ENCODE peak calls at places on chromosomes 1 and 21, in nine cellular contexts. One of them, this sample, is unnamed.
A peak's percentile ranks its signal among the peaks of the same experiment; 100 is the strongest.

GRCh38 chr1:171379846-171380245 is 65.9 kb downstream of the FMO4 start:
- DNase-seq in GM12878: no peak
- DNase-seq in sigmoid colon: no peak
- DNase-seq in K562: no peak
- DNase-seq in endothelial cell of umbilical vein: no peak
- DNase-seq in HCT116: no peak
- DNase-seq in Panc1: no peak
- DNase-seq in GM23338: no peak
- DNase-seq in spleen: no peak
- DNase-seq in this sample: no peak

GRCh38 chr1:211420389-211420788 is 71.6 kb downstream of the RD3 start:
- DNase-seq in GM12878: no peak
- DNase-seq in sigmoid colon: no peak
- DNase-seq in K562: peak; percentile 10
- DNase-seq in endothelial cell of umbilical vein: no peak
- DNase-seq in HCT116: no peak
- DNase-seq in Panc1: no peak
- DNase-seq in GM23338: no peak
- DNase-seq in spleen: no peak
- DNase-seq in this sample: no peak

GRCh38 chr1:3548156-3548893 is 63.0 kb downstream of the MEGF6 start:
- DNase-seq in GM12878: no peak
- DNase-seq in sigmoid colon: no peak
- DNase-seq in K562: no peak
- DNase-seq in endothelial cell of umbilical vein: no peak
- DNase-seq in HCT116: no peak
- DNase-seq in Panc1: no peak
- DNase-seq in GM23338: no peak
- DNase-seq in spleen: no peak
- DNase-seq in this sample: no peak

GRCh38 chr1:66637146-66637545 is 103.2 kb downstream of the SGIP1 start:
- DNase-seq in GM12878: no peak
- DNase-seq in sigmoid colon: no peak
- DNase-seq in K562: no peak
- DNase-seq in endothelial cell of umbilical vein: peak; percentile 24
- DNase-seq in HCT116: no peak
- DNase-seq in Panc1: no peak
- DNase-seq in GM23338: no peak
- DNase-seq in spleen: no peak
- DNase-seq in this sample: no peak

GRCh38 chr21:15682182-15682895 is 47.4 kb upstream of the USP25 start:
- DNase-seq in GM12878: no peak
- DNase-seq in sigmoid colon: no peak
- DNase-seq in K562: no peak
- DNase-seq in endothelial cell of umbilical vein: peak; percentile 66
- DNase-seq in HCT116: no peak
- DNase-seq in Panc1: no peak
- DNase-seq in GM23338: no peak
- DNase-seq in spleen: no peak
- DNase-seq in this sample: no peak

GRCh38 chr1:76006234-76006633 is 68.3 kb upstream of the ST6GALNAC3 start:
- DNase-seq in GM12878: no peak
- DNase-seq in sigmoid colon: peak; percentile 66
- DNase-seq in K562: no peak
- DNase-seq in endothelial cell of umbilical vein: no peak
- DNase-seq in HCT116: no peak
- DNase-seq in Panc1: no peak
- DNase-seq in GM23338: no peak
- DNase-seq in spleen: no peak
- DNase-seq in this sample: no peak

GRCh38 chr1:200317236-200317635 is 92.6 kb downstream of the ZNF281 start:
- DNase-seq in GM12878: no peak
- DNase-seq in sigmoid colon: no peak
- DNase-seq in K562: no peak
- DNase-seq in endothelial cell of umbilical vein: no peak
- DNase-seq in HCT116: no peak
- DNase-seq in Panc1: no peak
- DNase-seq in GM23338: no peak
- DNase-seq in spleen: no peak
- DNase-seq in this sample: no peak

GRCh38 chr1:202618387-202619022 is 91.7 kb downstream of the SYT2 start:
- DNase-seq in GM12878: no peak
- DNase-seq in sigmoid colon: no peak
- DNase-seq in K562: no peak
- DNase-seq in endothelial cell of umbilical vein: no peak
- DNase-seq in HCT116: no peak
- DNase-seq in Panc1: no peak
- DNase-seq in GM23338: no peak
- DNase-seq in spleen: peak; percentile 7
- DNase-seq in this sample: no peak

GRCh38 chr1:156870734-156871133 is 10.1 kb downstream of the NTRK1 start:
- DNase-seq in GM12878: no peak
- DNase-seq in sigmoid colon: no peak
- DNase-seq in K562: no peak
- DNase-seq in endothelial cell of umbilical vein: no peak
- DNase-seq in HCT116: no peak
- DNase-seq in Panc1: peak; percentile 66
- DNase-seq in GM23338: no peak
- DNase-seq in spleen: no peak
- DNase-seq in this sample: no peak

GRCh38 chr21:36976882-36977651 is 10.6 kb upstream of the HLCS start:
- DNase-seq in GM12878: peak; percentile 59
- DNase-seq in sigmoid colon: no peak
- DNase-seq in K562: peak; percentile 70
- DNase-seq in endothelial cell of umbilical vein: peak; percentile 88
- DNase-seq in HCT116: peak; percentile 74
- DNase-seq in Panc1: peak; percentile 54
- DNase-seq in GM23338: peak; percentile 93
- DNase-seq in spleen: no peak
- DNase-seq in this sample: peak; percentile 48

GRCh38 chr1:22710688-22711024 is at the start of gene EPHB2:
- DNase-seq in GM12878: no peak
- DNase-seq in sigmoid colon: no peak
- DNase-seq in K562: peak; percentile 69
- DNase-seq in endothelial cell of umbilical vein: no peak
- DNase-seq in HCT116: no peak
- DNase-seq in Panc1: no peak
- DNase-seq in GM23338: peak; percentile 55
- DNase-seq in spleen: no peak
- DNase-seq in this sample: peak; percentile 12

GRCh38 chr1:9823943-9824701 is at the start of gene CLSTN1:
- DNase-seq in GM12878: peak; percentile 9
- DNase-seq in sigmoid colon: peak; percentile 94
- DNase-seq in K562: peak; percentile 96
- DNase-seq in endothelial cell of umbilical vein: peak; percentile 80
- DNase-seq in HCT116: peak; percentile 61
- DNase-seq in Panc1: no peak
- DNase-seq in GM23338: peak; percentile 97
- DNase-seq in spleen: peak; percentile 97
- DNase-seq in this sample: peak; percentile 90

GRCh38 chr1:9822897-9823692 is 670 bp downstream of the CLSTN1 start:
- DNase-seq in GM12878: no peak
- DNase-seq in sigmoid colon: peak; percentile 70
- DNase-seq in K562: peak; percentile 40
- DNase-seq in endothelial cell of umbilical vein: peak; percentile 21
- DNase-seq in HCT116: no peak
- DNase-seq in Panc1: no peak
- DNase-seq in GM23338: peak; percentile 56
- DNase-seq in spleen: peak; percentile 84
- DNase-seq in this sample: no peak

GRCh38 chr1:9822490-9822889 is 1.3 kb downstream of the CLSTN1 start:
- DNase-seq in GM12878: no peak
- DNase-seq in sigmoid colon: no peak
- DNase-seq in K562: no peak
- DNase-seq in endothelial cell of umbilical vein: no peak
- DNase-seq in HCT116: no peak
- DNase-seq in Panc1: no peak
- DNase-seq in GM23338: no peak
- DNase-seq in spleen: no peak
- DNase-seq in this sample: no peak

GRCh38 chr1:9824702-9825089 is 931 bp upstream of the CLSTN1 start:
- DNase-seq in GM12878: no peak
- DNase-seq in sigmoid colon: no peak
- DNase-seq in K562: no peak
- DNase-seq in endothelial cell of umbilical vein: no peak
- DNase-seq in HCT116: no peak
- DNase-seq in Panc1: no peak
- DNase-seq in GM23338: no peak
- DNase-seq in spleen: no peak
- DNase-seq in this sample: no peak

DNA sequence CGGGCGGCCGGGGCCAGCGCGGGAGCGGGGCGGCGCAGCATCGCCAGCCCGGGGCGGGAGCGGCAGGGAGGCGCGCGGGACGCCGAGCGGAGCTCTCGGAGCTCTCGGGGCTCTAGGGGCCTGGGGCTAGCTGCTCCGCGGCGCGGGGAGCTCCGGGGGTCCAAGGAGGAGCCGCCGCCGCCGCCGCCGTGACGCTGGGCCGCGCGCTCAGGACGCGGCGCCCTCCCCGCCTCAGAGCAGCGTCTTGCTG is 147 bp downstream of the CLSTN1 start:
- DNase-seq in GM12878: no peak
- DNase-seq in sigmoid colon: no peak
- DNase-seq in K562: peak; percentile 70
- DNase-seq in endothelial cell of umbilical vein: no peak
- DNase-seq in HCT116: no peak
- DNase-seq in Panc1: no peak
- DNase-seq in GM23338: no peak
- DNase-seq in spleen: no peak
- DNase-seq in this sample: no peak
- TF ChIP-seq POLR2AphosphoS5 in GM12878: no peak
- TF ChIP-seq POLR2AphosphoS5 in sigmoid colon: no peak
- TF ChIP-seq POLR2AphosphoS5 in K562: peak; percentile 51
- TF ChIP-seq POLR2AphosphoS5 in endothelial cell of umbilical vein: peak; percentile 84
- TF ChIP-seq POLR2AphosphoS5 in HCT116: peak; percentile 93
- TF ChIP-seq POLR2AphosphoS5 in Panc1: peak; percentile 71
- TF ChIP-seq POLR2AphosphoS5 in GM23338: no peak
- TF ChIP-seq POLR2AphosphoS5 in spleen: no peak
- TF ChIP-seq POLR2AphosphoS5 in this sample: no peak

GRCh38 chr1:71269823-71270222 is 189.0 kb upstream of the ZRANB2 start:
- DNase-seq in GM12878: no peak
- DNase-seq in sigmoid colon: no peak
- DNase-seq in K562: no peak
- DNase-seq in endothelial cell of umbilical vein: no peak
- DNase-seq in HCT116: no peak
- DNase-seq in Panc1: no peak
- DNase-seq in GM23338: no peak
- DNase-seq in spleen: no peak
- DNase-seq in this sample: no peak

GRCh38 chr1:71276466-71276865 is 195.6 kb upstream of the ZRANB2 start:
- DNase-seq in GM12878: no peak
- DNase-seq in sigmoid colon: no peak
- DNase-seq in K562: no peak
- DNase-seq in endothelial cell of umbilical vein: no peak
- DNase-seq in HCT116: no peak
- DNase-seq in Panc1: no peak
- DNase-seq in GM23338: no peak
- DNase-seq in spleen: no peak
- DNase-seq in this sample: no peak

GRCh38 chr1:71270394-71270793 is 189.6 kb upstream of the ZRANB2 start:
- DNase-seq in GM12878: no peak
- DNase-seq in sigmoid colon: no peak
- DNase-seq in K562: no peak
- DNase-seq in endothelial cell of umbilical vein: no peak
- DNase-seq in HCT116: no peak
- DNase-seq in Panc1: no peak
- DNase-seq in GM23338: no peak
- DNase-seq in spleen: no peak
- DNase-seq in this sample: no peak

GRCh38 chr1:71273326-71273725 is 192.5 kb upstream of the ZRANB2 start:
- DNase-seq in GM12878: no peak
- DNase-seq in sigmoid colon: no peak
- DNase-seq in K562: no peak
- DNase-seq in endothelial cell of umbilical vein: no peak
- DNase-seq in HCT116: no peak
- DNase-seq in Panc1: no peak
- DNase-seq in GM23338: no peak
- DNase-seq in spleen: no peak
- DNase-seq in this sample: no peak
- H3K4me1 ChIP-seq in GM12878: no peaks in the 10 kb centered on the region
- H3K4me1 ChIP-seq in sigmoid colon: no peaks in the 10 kb centered on the region
- H3K4me1 ChIP-seq in K562: no peaks in the 10 kb centered on the region
- H3K4me1 ChIP-seq in endothelial cell of umbilical vein: no peaks in the 10 kb centered on the region
- H3K4me1 ChIP-seq in HCT116: no peaks in the 10 kb centered on the region
- H3K4me1 ChIP-seq in Panc1: no peaks in the 10 kb centered on the region
- H3K4me1 ChIP-seq in GM23338: no peaks in the 10 kb centered on the region
- H3K4me1 ChIP-seq in spleen: no peaks in the 10 kb centered on the region
- H3K4me1 ChIP-seq in this sample: no peaks in the 10 kb centered on the region

DNA sequence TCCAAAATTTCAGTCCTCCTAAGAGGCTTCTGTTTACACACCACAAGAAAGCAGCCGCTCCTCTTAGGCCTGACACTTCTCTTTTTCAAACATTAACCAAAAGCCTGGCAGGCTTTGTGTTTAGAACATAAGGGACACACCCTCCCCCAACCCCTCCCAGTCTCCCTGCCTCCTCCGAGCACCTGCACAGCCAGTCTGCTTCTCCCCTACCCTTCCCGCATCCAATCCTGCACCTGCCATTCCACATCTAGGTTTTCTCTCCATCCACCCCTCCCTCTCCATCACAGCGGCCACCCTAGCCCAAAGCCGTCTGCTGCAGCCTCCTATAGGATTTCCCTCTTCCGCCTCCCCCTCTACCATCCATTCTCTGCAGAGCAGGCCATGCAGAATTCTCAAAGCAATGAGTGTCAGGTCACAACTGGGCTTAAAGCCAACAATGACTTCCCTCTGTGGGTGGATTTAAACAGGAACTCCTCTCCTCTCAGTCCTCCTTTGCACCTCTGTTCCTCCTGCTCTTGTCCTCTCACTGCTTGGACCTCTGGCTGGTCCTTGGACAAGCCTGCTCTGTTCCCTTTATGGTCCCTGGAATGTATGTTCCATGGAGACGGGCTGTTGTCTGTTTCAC is 478.2 kb downstream of the NPHP4 start:
- DNase-seq in GM12878: no peak
- DNase-seq in sigmoid colon: no peak
- DNase-seq in K562: no peak
- DNase-seq in endothelial cell of umbilical vein: no peak
- DNase-seq in HCT116: no peak
- DNase-seq in Panc1: no peak
- DNase-seq in GM23338: no peak
- DNase-seq in spleen: no peak
- DNase-seq in this sample: no peak
- TF ChIP-seq POLR2AphosphoS5 in GM12878: no peak
- TF ChIP-seq POLR2AphosphoS5 in sigmoid colon: no peak
- TF ChIP-seq POLR2AphosphoS5 in K562: no peak
- TF ChIP-seq POLR2AphosphoS5 in endothelial cell of umbilical vein: no peak
- TF ChIP-seq POLR2AphosphoS5 in HCT116: no peak
- TF ChIP-seq POLR2AphosphoS5 in Panc1: no peak
- TF ChIP-seq POLR2AphosphoS5 in GM23338: no peak
- TF ChIP-seq POLR2AphosphoS5 in spleen: no peak
- TF ChIP-seq POLR2AphosphoS5 in this sample: no peak

DNA sequence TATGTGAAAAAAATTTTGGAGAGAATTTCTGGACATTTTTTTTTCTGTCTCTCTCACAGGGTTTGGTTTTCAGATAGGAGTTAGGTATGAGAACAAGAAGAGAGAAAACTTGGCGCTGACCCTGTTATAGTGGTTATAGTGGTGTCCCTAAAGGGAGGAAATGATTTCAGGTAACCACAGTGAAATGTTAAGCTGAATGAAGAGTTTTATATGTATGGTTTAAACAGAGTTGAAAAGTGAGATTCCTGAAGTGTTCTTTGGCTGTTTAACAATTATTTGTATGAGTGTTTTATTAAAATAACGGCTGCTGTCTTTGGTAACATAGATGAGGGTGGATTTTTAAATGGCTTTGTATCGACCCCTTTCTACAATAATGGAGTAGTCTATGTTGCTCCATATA is 6.3 kb downstream of the RBM15 start:
- DNase-seq in GM12878: no peak
- DNase-seq in sigmoid colon: no peak
- DNase-seq in K562: no peak
- DNase-seq in endothelial cell of umbilical vein: no peak
- DNase-seq in HCT116: no peak
- DNase-seq in Panc1: no peak
- DNase-seq in GM23338: no peak
- DNase-seq in spleen: no peak
- DNase-seq in this sample: no peak
- H3K4me1 ChIP-seq in GM12878: peaks cover 14% of the 10 kb centered on the region
- H3K4me1 ChIP-seq in sigmoid colon: peaks cover 73% of the 10 kb centered on the region
- H3K4me1 ChIP-seq in K562: peaks cover 66% of the 10 kb centered on the region
- H3K4me1 ChIP-seq in endothelial cell of umbilical vein: peaks cover 29% of the 10 kb centered on the region
- H3K4me1 ChIP-seq in HCT116: peaks cover 4% of the 10 kb centered on the region
- H3K4me1 ChIP-seq in Panc1: peaks cover 43% of the 10 kb centered on the region
- H3K4me1 ChIP-seq in GM23338: peaks cover 63% of the 10 kb centered on the region
- H3K4me1 ChIP-seq in spleen: peaks cover 100% of the 10 kb centered on the region
- H3K4me1 ChIP-seq in this sample: peaks cover 20% of the 10 kb centered on the region

This sample was measured in prostate gland.